ENCODE peak calls at places on chromosome 15, in eight cellular contexts. E, L, Z, B, D, C, M and K are unnamed samples.
A peak's percentile ranks its signal among the peaks of the same experiment; 100 is the strongest.

GRCh38 chr15:88913017-88913849 is at the start of gene MFGE8:
- DNase-seq in E (peak; percentile 68), L (peak; percentile 55), Z (peak; percentile 58), B (peak; percentile 89), D (peak; percentile 71), C (no peak), M (peak; percentile 68), K (no peak)

GRCh38 chr15:81235781-81236507 is 39.3 kb downstream of the IL16 start:
- DNase-seq in E (no peak), L (no peak), Z (no peak), B (no peak), D (no peak), C (peak; percentile 84), M (peak; percentile 93), K (no peak)

GRCh38 chr15:35757790-35758189 is 211.8 kb upstream of the DPH6 start:
- DNase-seq in E (no peak), L (no peak), Z (no peak), B (no peak), D (no peak), C (no peak), M (no peak), K (no peak)

GRCh38 chr15:40105517-40106202 is 3.0 kb downstream of the BMF start:
- DNase-seq in E (no peak), L (no peak), Z (peak; percentile 45), B (no peak), D (no peak), C (no peak), M (no peak), K (no peak)

GRCh38 chr15:31389576-31389975 is 62.9 kb downstream of the KLF13 start:
- DNase-seq in E (peak; percentile 1), L (no peak), Z (no peak), B (peak; percentile 26), D (peak; percentile 11), C (no peak), M (no peak), K (no peak)

GRCh38 chr15:96327155-96327741 is 3.3 kb upstream of the NR2F2 start:
- DNase-seq in E (peak; percentile 72), L (no peak), Z (no peak), B (no peak), D (no peak), C (peak; percentile 72), M (peak; percentile 93), K (no peak)

GRCh38 chr15:97977734-97978133 is 17.2 kb downstream of the ARRDC4 start:
- DNase-seq in E (no peak), L (peak; percentile 76), Z (no peak), B (no peak), D (peak; percentile 53), C (no peak), M (no peak), K (no peak)

GRCh38 chr15:88681610-88682221 is 42.9 kb downstream of the ISG20 start:
- DNase-seq in E (no peak), L (peak; percentile 67), Z (no peak), B (peak; percentile 71), D (no peak), C (no peak), M (no peak), K (no peak)

GRCh38 chr15:39530446-39531342 is 50.2 kb upstream of the THBS1 start:
- DNase-seq in E (no peak), L (no peak), Z (no peak), B (no peak), D (peak; percentile 39), C (peak; percentile 59), M (peak; percentile 12), K (no peak)

GRCh38 chr15:59410448-59410896 is 27.5 kb upstream of the FAM81A start:
- DNase-seq in E (peak; percentile 58), L (peak; percentile 35), Z (no peak), B (no peak), D (no peak), C (no peak), M (peak; percentile 29), K (no peak)

GRCh38 chr15:66403323-66403722 is 16.6 kb downstream of the MAP2K1 start:
- DNase-seq in E (no peak), L (no peak), Z (no peak), B (no peak), D (no peak), C (no peak), M (no peak), K (no peak)

GRCh38 chr15:37891754-37892368 is 42.6 kb upstream of the TMCO5A start:
- DNase-seq in E (no peak), L (peak; percentile 30), Z (no peak), B (no peak), D (no peak), C (no peak), M (peak; percentile 74), K (no peak)

GRCh38 chr15:68791431-68792283 is 29.0 kb downstream of the ANP32A start:
- DNase-seq in E (no peak), L (no peak), Z (no peak), B (no peak), D (no peak), C (no peak), M (no peak), K (no peak)

GRCh38 chr15:97991972-97992541 is 31.6 kb downstream of the ARRDC4 start:
- DNase-seq in E (no peak), L (peak; percentile 79), Z (no peak), B (no peak), D (no peak), C (no peak), M (no peak), K (no peak)

GRCh38 chr15:31457631-31458526 is 131.2 kb downstream of the KLF13 start:
- DNase-seq in E (peak; percentile 10), L (no peak), Z (no peak), B (peak; percentile 70), D (peak; percentile 43), C (peak; percentile 62), M (peak; percentile 76), K (no peak)

GRCh38 chr15:32959077-32959476 is 235.4 kb downstream of the FMN1 start:
- DNase-seq in E (no peak), L (no peak), Z (no peak), B (no peak), D (no peak), C (no peak), M (peak; percentile 39), K (no peak)

GRCh38 chr15:89963301-89964288 is 37.5 kb upstream of the ZNF710 start:
- DNase-seq in E (no peak), L (no peak), Z (no peak), B (no peak), D (no peak), C (no peak), M (no peak), K (peak; percentile 78)

GRCh38 chr15:29556385-29556784 is 265.9 kb downstream of the TJP1 start:
- DNase-seq in E (no peak), L (no peak), Z (no peak), B (no peak), D (no peak), C (no peak), M (peak; percentile 23), K (no peak)

GRCh38 chr15:31278544-31279220 is 48.0 kb upstream of the KLF13 start:
- DNase-seq in E (no peak), L (no peak), Z (no peak), B (peak; percentile 62), D (peak; percentile 12), C (no peak), M (no peak), K (no peak)

GRCh38 chr15:48177383-48177874 is 666 bp downstream of the MYEF2 start:
- DNase-seq in E (peak; percentile 2), L (no peak), Z (peak; percentile 15), B (no peak), D (no peak), C (no peak), M (peak; percentile 45), K (no peak)

DNA sequence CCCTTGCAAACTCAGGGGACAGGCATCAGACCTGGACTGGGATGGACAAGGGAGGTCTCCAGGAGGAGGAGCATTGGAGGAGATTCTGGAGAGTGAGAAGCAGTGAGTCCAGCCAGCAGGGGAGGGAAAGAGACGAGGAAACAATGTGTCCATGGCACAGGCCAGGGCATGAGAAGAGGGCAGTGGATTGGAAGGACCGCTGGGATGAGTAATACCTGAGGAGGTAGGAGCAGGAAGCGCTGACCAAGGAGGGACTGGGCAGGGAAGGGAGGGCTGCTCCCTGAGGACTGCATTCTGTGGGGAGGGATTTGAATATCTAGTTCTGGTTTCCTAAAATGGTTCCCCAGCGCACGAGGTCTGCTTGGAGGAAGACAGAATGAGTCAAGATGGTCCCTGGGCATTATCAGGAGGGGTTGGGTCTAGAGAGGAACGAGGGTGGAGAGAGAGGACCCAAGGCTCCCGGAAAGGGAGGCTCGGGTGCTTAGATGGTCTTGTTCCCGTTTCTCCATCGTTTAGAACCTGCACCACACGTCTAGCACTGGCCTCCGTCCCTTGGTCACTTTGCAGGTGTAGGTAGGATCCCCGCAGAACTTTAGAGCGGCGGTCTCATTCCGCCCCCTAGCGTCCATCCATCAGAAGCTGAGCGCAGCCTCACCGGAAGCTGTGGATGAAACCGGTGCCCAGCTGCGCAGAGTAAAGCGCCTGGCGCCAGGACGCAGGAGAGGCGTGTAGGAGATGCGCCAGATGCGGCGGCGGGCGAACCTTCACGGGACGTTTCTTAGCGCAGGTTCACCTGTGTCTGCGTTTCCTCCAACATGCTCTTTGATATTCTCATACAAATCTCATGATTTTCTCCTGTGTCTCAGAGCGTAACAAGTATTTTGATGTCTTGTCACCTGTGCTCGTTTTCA is 190.7 kb upstream of the NDN start:
- DNase-seq in E (peak; percentile 65), L (peak; percentile 76), Z (no peak), B (no peak), D (no peak), C (no peak), M (peak; percentile 17), K (no peak)
- TF ChIP-seq CTCF in E (peak; percentile 51), L (peak; percentile 81), Z (peak; percentile 46), B (peak; percentile 27), D (no peak), C (peak; percentile 40), M (peak; percentile 35), K (peak; percentile 35)

DNA sequence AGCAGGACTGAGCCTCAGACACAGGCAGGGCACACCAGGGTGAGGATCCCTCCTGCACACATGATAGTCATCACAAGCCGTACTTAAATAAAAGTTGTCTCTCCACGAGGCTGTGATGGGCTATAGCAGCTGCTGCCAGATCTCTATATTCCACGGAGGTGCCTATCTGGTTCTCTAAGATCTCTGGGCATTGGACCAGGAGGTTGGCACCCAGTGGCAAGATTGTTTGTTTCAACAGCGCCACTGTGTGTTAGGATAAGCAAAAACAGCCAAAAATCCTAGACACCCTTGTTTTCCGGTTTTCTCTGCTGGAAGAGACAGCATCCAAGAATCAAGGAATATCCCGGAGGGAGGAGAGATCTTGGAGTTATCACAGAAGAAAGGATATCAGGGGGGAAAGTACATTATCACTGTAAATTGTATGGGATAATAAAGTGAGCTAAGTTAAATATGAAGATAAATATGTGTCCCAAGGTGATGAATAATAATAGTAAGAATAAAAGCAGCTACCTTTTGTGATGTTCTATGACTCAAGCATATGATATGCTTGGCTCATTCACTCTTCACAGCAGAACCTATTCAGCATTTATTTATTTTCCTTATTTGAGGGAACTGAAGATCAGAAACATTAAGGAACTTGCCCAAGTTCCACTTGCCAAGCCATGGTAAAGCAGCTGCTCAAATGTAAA is 90.6 kb upstream of the AKAP13 start:
- DNase-seq in E (peak; percentile 65), L (peak; percentile 77), Z (no peak), B (no peak), D (peak; percentile 29), C (no peak), M (peak; percentile 67), K (no peak)
- TF ChIP-seq CTCF in E (no peak), L (peak; percentile 79), Z (peak; percentile 64), B (peak; percentile 35), D (no peak), C (peak; percentile 52), M (peak; percentile 66), K (peak; percentile 42)

GRCh38 chr15:44545934-44546802 is 9.2 kb downstream of the EIF3J start:
- DNase-seq in E (no peak), L (no peak), Z (no peak), B (no peak), D (no peak), C (peak; percentile 11), M (peak; percentile 29), K (peak; percentile 60)
- TF ChIP-seq CTCF in E (no peak), L (no peak), Z (no peak), B (no peak), D (no peak), C (peak; percentile 45), M (peak; percentile 41), K (peak; percentile 38)

GRCh38 chr15:82647045-82647834 is at the start of gene CPEB1:
- DNase-seq in E (peak; percentile 15), L (peak; percentile 52), Z (no peak), B (no peak), D (peak; percentile 28), C (no peak), M (peak; percentile 26), K (no peak)
- TF ChIP-seq CTCF in E (no peak), L (no peak), Z (no peak), B (no peak), D (no peak), C (no peak), M (no peak), K (no peak)